ENCODE peak calls at places on chromosomes 12 and 14, in five cellular contexts. A, K, Y, E and Q are unnamed samples. For H3K27me3, the result is how much of the 10 kb centered on the place peaks cover.

GRCh38 chr14:88667555-88668273 is 104.9 kb downstream of the ZC3H14 start:
- DNase-seq in A (peak), K (peak), Y (peak), E (no peak), Q (peak)

GRCh38 chr12:132273992-132274334 is 55.4 kb downstream of the GALNT9 start:
- DNase-seq in A (no peak), K (no peak), Y (no peak), E (no peak), Q (no peak)

GRCh38 chr12:113062502-113063395 is 6.2 kb downstream of the DTX1 start:
- DNase-seq in A (no peak), K (peak), Y (no peak), E (no peak), Q (no peak)

GRCh38 chr14:50067723-50068495 is 48.5 kb downstream of the VCPKMT start:
- DNase-seq in A (peak), K (no peak), Y (no peak), E (no peak), Q (no peak)

GRCh38 chr14:59330455-59330854 is 134.7 kb downstream of the GPR135 start:
- DNase-seq in A (peak), K (no peak), Y (no peak), E (no peak), Q (no peak)

GRCh38 chr12:49161092-49161795 is 27.6 kb downstream of the TUBA1A start:
- DNase-seq in A (no peak), K (no peak), Y (no peak), E (no peak), Q (no peak)

GRCh38 chr12:109462868-109463692 is 14.0 kb downstream of the KCTD10 start:
- DNase-seq in A (peak), K (peak), Y (no peak), E (peak), Q (peak)

GRCh38 chr14:54206477-54206876 is 190.3 kb upstream of the CDKN3 start:
- DNase-seq in A (no peak), K (no peak), Y (no peak), E (no peak), Q (no peak)

GRCh38 chr14:86221000-86221399 is 691.1 kb downstream of the FLRT2 start:
- DNase-seq in A (no peak), K (no peak), Y (no peak), E (no peak), Q (no peak)

GRCh38 chr12:118145113-118145797 is 9.3 kb downstream of the PEBP1 start:
- DNase-seq in A (no peak), K (no peak), Y (no peak), E (no peak), Q (no peak)

GRCh38 chr12:130401703-130402102 is 64.0 kb downstream of the PIWIL1 start:
- DNase-seq in A (no peak), K (no peak), Y (no peak), E (no peak), Q (no peak)

GRCh38 chr14:105398726-105399440 is 545 bp downstream of the TEX22 start:
- DNase-seq in A (no peak), K (no peak), Y (no peak), E (no peak), Q (no peak)

GRCh38 chr14:50871914-50872732 is at the start of gene ABHD12B:
- DNase-seq in A (peak), K (no peak), Y (no peak), E (no peak), Q (no peak)

GRCh38 chr14:63134801-63135200 is 69.4 kb upstream of the RHOJ start:
- DNase-seq in A (peak), K (no peak), Y (no peak), E (no peak), Q (no peak)

GRCh38 chr12:41709463-41710285 is 435.0 kb downstream of the GXYLT1 start:
- DNase-seq in A (no peak), K (no peak), Y (no peak), E (no peak), Q (no peak)

GRCh38 chr14:30994681-30995620 is 30.5 kb upstream of the AP4S1 start:
- DNase-seq in A (peak), K (no peak), Y (no peak), E (no peak), Q (no peak)

GRCh38 chr14:69643430-69644200 is 32.2 kb downstream of the SUSD6 start:
- DNase-seq in A (no peak), K (peak), Y (no peak), E (peak), Q (peak)

GRCh38 chr12:57550628-57551549 is 1.0 kb downstream of the KIF5A start:
- DNase-seq in A (no peak), K (no peak), Y (no peak), E (no peak), Q (no peak)

GRCh38 chr12:77845831-77846230 is 15.1 kb downstream of the NAV3 start:
- DNase-seq in A (peak), K (no peak), Y (no peak), E (no peak), Q (no peak)

GRCh38 chr12:9786726-9787339 is 26.1 kb upstream of the CD69 start:
- DNase-seq in A (no peak), K (no peak), Y (no peak), E (no peak), Q (no peak)

GRCh38 chr12:1878695-1879094 is 39.8 kb downstream of the CACNA2D4 start:
- DNase-seq in A (no peak), K (peak), Y (no peak), E (no peak), Q (no peak)

GRCh38 chr14:105529506-105530445 is 3.4 kb downstream of the TMEM121 start:
- DNase-seq in A (no peak), K (no peak), Y (no peak), E (peak), Q (no peak)

DNA sequence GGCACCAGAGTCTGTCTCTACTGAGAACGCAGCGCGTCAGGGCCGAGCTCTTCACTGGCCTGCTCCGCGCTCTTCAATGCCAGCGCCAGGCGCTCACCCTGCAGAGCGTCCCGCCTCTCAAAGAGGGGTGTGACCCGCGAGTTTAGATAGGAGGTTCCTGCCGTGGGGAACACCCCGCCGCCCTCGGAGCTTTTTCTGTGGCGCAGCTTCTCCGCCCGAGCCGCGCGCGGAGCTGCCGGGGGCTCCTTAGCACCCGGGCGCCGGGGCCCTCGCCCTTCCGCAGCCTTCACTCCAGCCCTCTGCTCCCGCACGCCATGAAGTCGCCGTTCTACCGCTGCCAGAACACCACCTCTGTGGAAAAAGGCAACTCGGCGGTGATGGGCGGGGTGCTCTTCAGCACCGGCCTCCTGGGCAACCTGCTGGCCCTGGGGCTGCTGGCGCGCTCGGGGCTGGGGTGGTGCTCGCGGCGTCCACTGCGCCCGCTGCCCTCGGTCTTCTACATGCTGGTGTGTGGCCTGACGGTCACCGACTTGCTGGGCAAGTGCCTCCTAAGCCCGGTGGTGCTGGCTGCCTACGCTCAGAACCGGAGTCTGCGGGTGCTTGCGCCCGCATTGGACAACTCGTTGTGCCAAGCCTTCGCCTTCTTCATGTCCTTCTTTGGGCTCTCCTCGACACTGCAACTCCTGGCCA is at the start of gene PTGDR:
- DNase-seq in A (peak), K (no peak), Y (no peak), E (peak), Q (peak)
- H3K4me3 ChIP-seq in A (peak), K (peak), Y (peak), E (no peak), Q (peak)

GRCh38 chr12:457676-458075 is 2.1 kb upstream of the B4GALNT3 start:
- DNase-seq in A (no peak), K (no peak), Y (no peak), E (no peak), Q (no peak)
- H3K27me3 ChIP-seq in A (under half), K (under half), Y (under half), E (under half), Q (under half)

DNA sequence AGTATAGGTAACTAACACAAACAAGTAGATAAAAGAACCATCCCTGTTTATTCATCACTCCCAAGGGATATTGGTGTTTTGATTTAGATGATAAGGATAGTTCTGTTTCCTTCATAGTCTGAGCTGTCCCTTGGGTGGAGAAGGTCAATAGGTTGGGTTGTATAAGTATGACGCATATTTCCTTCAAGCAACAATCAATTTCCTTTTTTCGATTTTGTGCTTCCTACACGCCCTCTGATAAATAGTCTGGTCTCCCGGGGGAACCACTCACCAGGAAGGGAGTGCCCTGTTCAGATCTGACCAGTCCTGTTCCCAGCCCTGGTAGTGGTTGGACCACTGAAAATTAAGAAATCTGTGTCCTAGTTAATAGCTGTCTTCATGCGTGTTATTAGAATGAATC is 378.7 kb upstream of the FAR2 start:
- DNase-seq in A (no peak), K (no peak), Y (no peak), E (no peak), Q (no peak)
- H3K4me3 ChIP-seq in A (no peak), K (no peak), Y (no peak), E (no peak), Q (no peak)

GRCh38 chr14:100132161-100132902 is 27.1 kb downstream of the DEGS2 start:
- DNase-seq in A (no peak), K (no peak), Y (no peak), E (peak), Q (peak)
- H3K27me3 ChIP-seq in A (under half), K (under half), Y (under half), E (under half), Q (under half)